ENCODE peak calls at places on chromosomes 7 and 10, in four cellular contexts. One of them, this sample, is unnamed.
A peak's percentile ranks its signal among the peaks of the same experiment; 100 is the strongest.

GRCh38 chr7:99141756-99142726 is 1.9 kb downstream of the SMURF1 start:
- DNase-seq in mammary epithelial cell: peak; percentile 73
- DNase-seq in HCT116: no peak
- DNase-seq in mesenchymal stem cell: peak; percentile 78
- DNase-seq in this sample: peak; percentile 49

GRCh38 chr10:45000138-45000763 is 472 bp upstream of the ZNF22 start:
- DNase-seq in mammary epithelial cell: no peak
- DNase-seq in HCT116: no peak
- DNase-seq in mesenchymal stem cell: peak; percentile 36
- DNase-seq in this sample: no peak

GRCh38 chr7:32212321-32212720 is 142.1 kb upstream of the PDE1C start:
- DNase-seq in mammary epithelial cell: no peak
- DNase-seq in HCT116: no peak
- DNase-seq in mesenchymal stem cell: no peak
- DNase-seq in this sample: no peak

GRCh38 chr7:101927389-101928306 is 110.2 kb downstream of the CUX1 start:
- DNase-seq in mammary epithelial cell: no peak
- DNase-seq in HCT116: no peak
- DNase-seq in mesenchymal stem cell: peak; percentile 58
- DNase-seq in this sample: no peak

GRCh38 chr10:95337354-95337753 is 46.6 kb upstream of the PDLIM1 start:
- DNase-seq in mammary epithelial cell: no peak
- DNase-seq in HCT116: no peak
- DNase-seq in mesenchymal stem cell: no peak
- DNase-seq in this sample: no peak

GRCh38 chr7:80134536-80135305 is at the start of gene GNAI1:
- DNase-seq in mammary epithelial cell: peak; percentile 94
- DNase-seq in HCT116: peak; percentile 60
- DNase-seq in mesenchymal stem cell: peak; percentile 87
- DNase-seq in this sample: no peak

GRCh38 chr10:69898524-69898923 is 96.8 kb downstream of the COL13A1 start:
- DNase-seq in mammary epithelial cell: no peak
- DNase-seq in HCT116: no peak
- DNase-seq in mesenchymal stem cell: no peak
- DNase-seq in this sample: no peak

GRCh38 chr7:18401757-18402156 is 93.8 kb upstream of the HDAC9 start:
- DNase-seq in mammary epithelial cell: no peak
- DNase-seq in HCT116: no peak
- DNase-seq in mesenchymal stem cell: no peak
- DNase-seq in this sample: no peak

GRCh38 chr10:74177140-74177677 is 26.2 kb downstream of the ADK start:
- DNase-seq in mammary epithelial cell: peak; percentile 68
- DNase-seq in HCT116: no peak
- DNase-seq in mesenchymal stem cell: peak; percentile 52
- DNase-seq in this sample: peak; percentile 72

DNA sequence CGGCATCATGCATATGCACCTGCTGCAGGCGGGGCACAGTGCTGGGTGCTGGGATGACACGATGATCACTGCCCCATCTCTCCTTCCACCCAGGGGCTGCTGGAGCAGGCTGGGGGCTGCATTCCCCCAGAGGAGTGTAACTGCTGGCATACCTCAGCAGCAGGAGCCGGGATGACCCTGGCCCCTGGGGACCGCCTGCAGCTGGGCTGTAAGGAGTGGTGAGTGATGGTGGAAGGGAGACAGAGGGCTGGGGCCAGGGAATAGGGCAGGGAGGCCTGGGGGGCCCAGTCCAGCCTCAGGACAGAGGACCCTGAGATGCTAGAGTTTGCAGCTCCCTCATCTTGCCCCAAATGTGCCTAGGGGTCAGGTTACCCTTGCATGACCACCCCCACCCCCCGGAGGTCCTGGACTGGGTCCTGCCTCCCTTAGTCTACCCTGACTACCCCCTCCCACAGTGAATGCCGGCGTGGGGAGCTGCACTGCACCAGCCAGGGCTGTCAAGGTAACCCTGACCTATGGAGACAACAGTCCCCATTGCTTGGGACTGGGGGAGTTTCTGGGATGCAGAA is 14.5 kb upstream of the ZNF862 start:
- DNase-seq in mammary epithelial cell: no peak
- DNase-seq in HCT116: no peak
- DNase-seq in mesenchymal stem cell: no peak
- DNase-seq in this sample: no peak
- H3K4me1 ChIP-seq in mammary epithelial cell: no peaks in the 10 kb centered on the region
- H3K4me1 ChIP-seq in HCT116: no peaks in the 10 kb centered on the region
- H3K4me1 ChIP-seq in mesenchymal stem cell: no peaks in the 10 kb centered on the region
- H3K4me1 ChIP-seq in this sample: no peaks in the 10 kb centered on the region

GRCh38 chr7:34277801-34278195 is 372.5 kb downstream of the BMPER start:
- DNase-seq in mammary epithelial cell: no peak
- DNase-seq in HCT116: no peak
- DNase-seq in mesenchymal stem cell: no peak
- DNase-seq in this sample: no peak
- H3K4me2 ChIP-seq in mammary epithelial cell: no peak overlapping the region
- H3K4me2 ChIP-seq in HCT116: no peak overlapping the region
- H3K4me2 ChIP-seq in mesenchymal stem cell: no peak overlapping the region
- H3K4me2 ChIP-seq in this sample: no peak overlapping the region

DNA sequence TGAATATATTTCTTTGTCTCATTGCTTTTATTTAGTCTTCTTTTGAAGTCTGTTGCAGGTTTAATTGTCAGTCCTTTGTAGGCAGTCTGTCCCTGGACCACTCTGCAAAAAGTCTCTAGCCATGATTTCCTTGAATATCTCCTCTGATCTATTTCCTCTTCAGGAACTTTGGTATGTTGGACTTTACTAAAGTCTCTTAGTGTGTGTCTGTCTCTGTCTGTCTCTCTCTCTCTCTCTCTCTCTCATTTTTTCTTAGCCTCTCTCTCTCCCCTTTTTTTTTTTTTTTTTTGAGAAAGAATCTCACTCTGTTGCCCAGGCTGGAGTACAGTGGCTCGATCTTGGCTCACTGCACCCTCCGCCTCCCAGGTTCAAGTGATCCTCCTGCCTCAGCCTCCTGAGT is 57.5 kb downstream of the ADD3 start:
- DNase-seq in mammary epithelial cell: no peak
- DNase-seq in HCT116: no peak
- DNase-seq in mesenchymal stem cell: no peak
- DNase-seq in this sample: no peak
- H3K4me1 ChIP-seq in mammary epithelial cell: peaks cover 5% of the 10 kb centered on the region
- H3K4me1 ChIP-seq in HCT116: peaks cover 14% of the 10 kb centered on the region
- H3K4me1 ChIP-seq in mesenchymal stem cell: peaks cover 1% of the 10 kb centered on the region
- H3K4me1 ChIP-seq in this sample: peaks cover 9% of the 10 kb centered on the region

DNA sequence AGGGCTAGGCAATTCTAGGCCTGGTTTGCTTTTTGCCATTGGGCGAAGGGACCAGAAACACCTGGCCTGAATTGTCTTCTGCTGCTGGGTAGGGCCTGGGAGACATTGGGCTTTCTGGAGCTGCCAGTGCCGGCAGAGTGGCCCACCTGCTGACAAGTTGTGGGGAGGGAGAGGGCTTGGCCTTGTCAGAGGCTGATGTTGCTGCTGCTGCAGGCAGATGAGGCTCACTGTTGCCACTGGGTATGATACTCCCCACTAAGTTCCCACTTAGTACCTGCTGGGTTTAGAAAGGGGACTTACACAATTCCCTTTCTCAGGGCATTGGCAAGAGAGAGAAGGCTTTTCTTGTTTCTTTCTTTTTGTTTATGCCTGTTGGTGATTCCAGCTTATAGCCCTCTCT is 289.6 kb upstream of the NPVF start:
- DNase-seq in mammary epithelial cell: no peak
- DNase-seq in HCT116: no peak
- DNase-seq in mesenchymal stem cell: no peak
- DNase-seq in this sample: no peak
- H3K4me2 ChIP-seq in mammary epithelial cell: no peak overlapping the region
- H3K4me2 ChIP-seq in HCT116: no peak overlapping the region
- H3K4me2 ChIP-seq in mesenchymal stem cell: no peak overlapping the region
- H3K4me2 ChIP-seq in this sample: no peak overlapping the region